ENCODE peak calls at places on chromosomes 12 and 14, in four cellular contexts. W, X, L and F are unnamed samples.

GRCh38 chr12:125804660-125805059 is 739.4 kb downstream of the AACS start:
- DNase-seq in W (no peak), X (no peak), L (no peak), F (no peak)

GRCh38 chr12:22880810-22881209 is 255.8 kb downstream of the ETNK1 start:
- DNase-seq in W (no peak), X (peak), L (no peak), F (no peak)

GRCh38 chr12:127294651-127295205 is 972.2 kb upstream of the TMEM132C start:
- DNase-seq in W (no peak), X (no peak), L (no peak), F (no peak)

GRCh38 chr14:35406090-35406489 is 1.5 kb upstream of the NFKBIA start:
- DNase-seq in W (no peak), X (no peak), L (no peak), F (no peak)

GRCh38 chr12:117064049-117064448 is 35.2 kb downstream of the TESC start:
- DNase-seq in W (no peak), X (no peak), L (no peak), F (no peak)

GRCh38 chr14:91796622-91797347 is 64.9 kb upstream of the CATSPERB start:
- DNase-seq in W (no peak), X (no peak), L (no peak), F (no peak)

GRCh38 chr14:58807271-58807670 is 169.5 kb downstream of the DACT1 start:
- DNase-seq in W (no peak), X (no peak), L (no peak), F (no peak)

GRCh38 chr12:46926536-46926935 is 100.7 kb upstream of the SLC38A4 start:
- DNase-seq in W (no peak), X (no peak), L (no peak), F (no peak)

GRCh38 chr12:15756822-15757221 is 32.4 kb downstream of the EPS8 start:
- DNase-seq in W (no peak), X (no peak), L (no peak), F (no peak)

GRCh38 chr12:12548713-12549112 is 13.9 kb downstream of the DUSP16 start:
- DNase-seq in W (no peak), X (no peak), L (no peak), F (no peak)

GRCh38 chr14:85076111-85076510 is 453.8 kb upstream of the FLRT2 start:
- DNase-seq in W (no peak), X (no peak), L (no peak), F (no peak)

GRCh38 chr14:100165376-100165775 is 5.9 kb upstream of the DEGS2 start:
- DNase-seq in W (no peak), X (no peak), L (no peak), F (no peak)

GRCh38 chr12:25186038-25186787 is 8.7 kb downstream of the DNAI7 start:
- DNase-seq in W (no peak), X (no peak), L (no peak), F (no peak)

GRCh38 chr12:52007158-52007921 is 594 bp downstream of the TAMALIN start:
- DNase-seq in W (no peak), X (peak), L (no peak), F (peak)
- TF ChIP-seq POLR2A in W (no peak), X (peak), L (no peak), F (no peak)

DNA sequence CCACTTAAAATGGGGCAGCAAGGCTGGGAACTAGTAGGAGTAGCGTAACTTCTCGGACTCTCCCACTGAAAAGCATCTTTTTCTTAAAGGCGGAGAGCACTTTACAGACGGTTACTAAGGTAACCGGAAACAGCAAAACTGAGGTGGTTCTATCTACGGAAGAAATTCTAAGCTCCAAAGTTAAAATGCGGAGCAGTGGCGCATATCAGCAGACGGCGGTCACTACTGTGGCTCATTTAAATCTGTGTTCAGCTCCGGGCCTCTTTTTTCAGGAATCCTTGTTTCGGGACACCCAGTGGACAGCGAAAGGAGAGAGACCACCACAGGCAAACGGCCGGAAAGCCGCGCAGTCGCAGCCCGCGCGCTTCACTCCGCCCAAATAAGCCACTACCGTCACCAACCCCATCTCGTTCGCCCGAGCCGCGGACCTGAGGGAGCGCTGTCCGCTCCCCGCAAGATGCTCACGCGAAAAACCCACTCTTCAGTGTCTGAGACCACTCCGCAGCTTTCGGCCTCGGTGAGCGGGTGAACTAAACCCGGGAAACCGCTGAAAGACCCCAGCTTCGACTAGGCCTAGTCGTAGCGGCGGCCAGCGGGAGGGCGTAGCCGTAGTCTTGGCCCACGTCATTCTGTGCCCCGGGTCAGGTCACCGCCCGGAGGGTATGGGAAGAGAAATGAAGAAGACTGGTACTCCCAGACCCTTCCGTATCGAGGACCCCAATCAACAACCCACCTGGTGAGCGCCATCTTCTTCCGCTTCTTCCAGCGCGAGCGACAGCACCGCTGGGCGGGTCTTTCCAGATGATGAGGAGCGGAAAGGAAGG is at the start of gene SNW1:
- DNase-seq in W (peak), X (peak), L (peak), F (peak)
- TF ChIP-seq POLR2AphosphoS5 in W (peak), X (peak), L (peak), F (peak)

DNA sequence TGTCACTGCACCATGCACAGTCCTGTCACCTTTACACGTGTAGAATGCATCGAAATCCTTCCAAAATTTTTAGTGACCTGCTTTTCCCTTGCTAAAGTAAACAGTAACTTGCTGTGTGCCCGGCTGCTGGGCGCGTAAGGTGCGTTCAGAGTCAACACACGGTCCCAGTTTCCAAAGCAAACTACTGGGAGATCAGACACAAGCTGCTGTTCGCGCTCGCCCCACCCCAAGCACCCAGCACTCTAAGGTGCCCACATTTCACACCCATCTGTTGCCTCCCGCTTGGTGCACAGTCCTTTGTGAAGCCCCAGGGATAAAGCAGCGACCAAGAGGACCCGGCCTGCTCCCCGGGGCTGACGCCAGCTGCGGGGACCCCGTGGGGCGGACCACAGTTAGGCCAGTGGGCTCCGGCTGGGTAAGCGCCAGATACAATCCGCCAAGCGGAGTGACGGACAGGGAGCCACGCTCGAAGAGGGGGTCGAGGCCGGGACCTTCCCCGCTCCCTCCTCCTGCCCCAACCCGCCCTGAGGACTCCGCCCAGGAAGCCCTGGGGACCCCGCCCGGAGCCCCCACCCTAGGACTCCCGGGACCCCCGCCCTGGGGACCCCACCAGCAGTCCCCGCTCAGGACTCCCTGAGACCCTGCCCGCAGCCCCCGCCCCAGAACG is 633 bp downstream of the STX2 start:
- DNase-seq in W (peak), X (no peak), L (peak), F (peak)
- TF ChIP-seq POLR2A in W (no peak), X (no peak), L (no peak), F (no peak)

GRCh38 chr12:1619599-1619998 is 9.4 kb upstream of the WNT5B start:
- DNase-seq in W (peak), X (peak), L (peak), F (no peak)

GRCh38 chr12:1618489-1618888 is 10.5 kb upstream of the WNT5B start:
- DNase-seq in W (no peak), X (no peak), L (peak), F (no peak)

GRCh38 chr12:1614360-1614759 is 14.7 kb upstream of the WNT5B start:
- DNase-seq in W (no peak), X (no peak), L (peak), F (no peak)

GRCh38 chr12:1613860-1614259 is 15.2 kb upstream of the WNT5B start:
- DNase-seq in W (no peak), X (no peak), L (no peak), F (no peak)

GRCh38 chr12:1616233-1617066 is 12.6 kb upstream of the WNT5B start:
- DNase-seq in W (no peak), X (no peak), L (no peak), F (no peak)
- TF ChIP-seq POLR2AphosphoS5 in W (no peak), X (no peak), L (no peak), F (no peak)

GRCh38 chr12:132766380-132767085 is 4.9 kb upstream of the ANKLE2 start:
- DNase-seq in W (no peak), X (peak), L (peak), F (no peak)

GRCh38 chr12:132765366-132765765 is 3.7 kb upstream of the ANKLE2 start:
- DNase-seq in W (no peak), X (no peak), L (peak), F (no peak)

GRCh38 chr12:132761032-132761910 is at the start of gene ANKLE2:
- DNase-seq in W (peak), X (peak), L (peak), F (peak)

GRCh38 chr12:132764231-132764630 is 2.6 kb upstream of the ANKLE2 start:
- DNase-seq in W (no peak), X (no peak), L (no peak), F (no peak)

GRCh38 chr12:132761911-132762583 is 415 bp upstream of the ANKLE2 start:
- DNase-seq in W (peak), X (peak), L (peak), F (peak)
- TF ChIP-seq POLR2A in W (peak), X (no peak), L (peak), F (peak)